ENCODE peak calls at places on chromosomes 7 and 10, in five cellular contexts. One of them, this sample, is unnamed.

GRCh38 chr7:29502133-29502532 is 61.5 kb upstream of the PRR15 start:
- DNase-seq in HuH-7.5: no peak
- DNase-seq in NCI-H748 treated with DMSO at 0.1 percent for 48 hours: no peak
- DNase-seq in T-helper 1 cell: no peak
- DNase-seq in stimulated activated CD4-positive, alpha-beta T cell treated with anti-CD3 and anti-CD28 coated beads, Interleukin-1b, Interleukin-23, amount 100 ng/mL, for 48 hours: no peak
- DNase-seq in this sample: no peak

GRCh38 chr10:61902448-61903183 is 1.1 kb downstream of the ARID5B start:
- DNase-seq in T-helper 1 cell: peak; percentile 17
- DNase-seq in NCI-H748 treated with DMSO at 0.1 percent for 48 hours: peak; percentile 28
- DNase-seq in stimulated activated CD4-positive, alpha-beta T cell treated with anti-CD3 and anti-CD28 coated beads, Interleukin-1b, Interleukin-23, amount 100 ng/mL, for 48 hours: peak; percentile 66
- DNase-seq in HuH-7.5: no peak
- DNase-seq in this sample: peak; percentile 49

GRCh38 chr7:85508642-85509429 is 322.0 kb upstream of the SEMA3D start:
- DNase-seq in NCI-H748 treated with DMSO at 0.1 percent for 48 hours: no peak
- DNase-seq in T-helper 1 cell: no peak
- DNase-seq in stimulated activated CD4-positive, alpha-beta T cell treated with anti-CD3 and anti-CD28 coated beads, Interleukin-1b, Interleukin-23, amount 100 ng/mL, for 48 hours: no peak
- DNase-seq in HuH-7.5: no peak
- DNase-seq in this sample: peak; percentile 75

GRCh38 chr10:92627845-92628480 is 35.0 kb downstream of the KIF11 start:
- DNase-seq in T-helper 1 cell: no peak
- DNase-seq in NCI-H748 treated with DMSO at 0.1 percent for 48 hours: no peak
- DNase-seq in HuH-7.5: no peak
- DNase-seq in stimulated activated CD4-positive, alpha-beta T cell treated with anti-CD3 and anti-CD28 coated beads, Interleukin-1b, Interleukin-23, amount 100 ng/mL, for 48 hours: no peak
- DNase-seq in this sample: peak; percentile 12

GRCh38 chr10:127832456-127832855 is 60.3 kb downstream of the CLRN3 start:
- DNase-seq in stimulated activated CD4-positive, alpha-beta T cell treated with anti-CD3 and anti-CD28 coated beads, Interleukin-1b, Interleukin-23, amount 100 ng/mL, for 48 hours: no peak
- DNase-seq in HuH-7.5: no peak
- DNase-seq in NCI-H748 treated with DMSO at 0.1 percent for 48 hours: no peak
- DNase-seq in T-helper 1 cell: no peak
- DNase-seq in this sample: peak; percentile 21

GRCh38 chr10:35559416-35559815 is 45.7 kb upstream of the GJD4 start:
- DNase-seq in NCI-H748 treated with DMSO at 0.1 percent for 48 hours: no peak
- DNase-seq in T-helper 1 cell: no peak
- DNase-seq in HuH-7.5: no peak
- DNase-seq in stimulated activated CD4-positive, alpha-beta T cell treated with anti-CD3 and anti-CD28 coated beads, Interleukin-1b, Interleukin-23, amount 100 ng/mL, for 48 hours: no peak
- DNase-seq in this sample: no peak

GRCh38 chr10:79431891-79432831 is 13.3 kb downstream of the ZCCHC24 start:
- DNase-seq in T-helper 1 cell: no peak
- DNase-seq in NCI-H748 treated with DMSO at 0.1 percent for 48 hours: no peak
- DNase-seq in stimulated activated CD4-positive, alpha-beta T cell treated with anti-CD3 and anti-CD28 coated beads, Interleukin-1b, Interleukin-23, amount 100 ng/mL, for 48 hours: no peak
- DNase-seq in HuH-7.5: no peak
- DNase-seq in this sample: peak; percentile 61

GRCh38 chr7:5643280-5643679 is 138.2 kb downstream of the RNF216 start:
- DNase-seq in HuH-7.5: no peak
- DNase-seq in stimulated activated CD4-positive, alpha-beta T cell treated with anti-CD3 and anti-CD28 coated beads, Interleukin-1b, Interleukin-23, amount 100 ng/mL, for 48 hours: peak; percentile 12
- DNase-seq in T-helper 1 cell: no peak
- DNase-seq in NCI-H748 treated with DMSO at 0.1 percent for 48 hours: no peak
- DNase-seq in this sample: no peak

GRCh38 chr7:73885975-73886798 is 25.2 kb downstream of the TMEM270 start:
- DNase-seq in T-helper 1 cell: no peak
- DNase-seq in stimulated activated CD4-positive, alpha-beta T cell treated with anti-CD3 and anti-CD28 coated beads, Interleukin-1b, Interleukin-23, amount 100 ng/mL, for 48 hours: no peak
- DNase-seq in HuH-7.5: no peak
- DNase-seq in NCI-H748 treated with DMSO at 0.1 percent for 48 hours: no peak
- DNase-seq in this sample: peak; percentile 85

GRCh38 chr10:74432841-74433594 is 282.0 kb downstream of the ADK start:
- DNase-seq in T-helper 1 cell: no peak
- DNase-seq in NCI-H748 treated with DMSO at 0.1 percent for 48 hours: no peak
- DNase-seq in stimulated activated CD4-positive, alpha-beta T cell treated with anti-CD3 and anti-CD28 coated beads, Interleukin-1b, Interleukin-23, amount 100 ng/mL, for 48 hours: no peak
- DNase-seq in HuH-7.5: no peak
- DNase-seq in this sample: peak; percentile 25

GRCh38 chr10:133459454-133460207 is 5.9 kb downstream of the SCART1 start:
- DNase-seq in NCI-H748 treated with DMSO at 0.1 percent for 48 hours: no peak
- DNase-seq in T-helper 1 cell: no peak
- DNase-seq in HuH-7.5: no peak
- DNase-seq in stimulated activated CD4-positive, alpha-beta T cell treated with anti-CD3 and anti-CD28 coated beads, Interleukin-1b, Interleukin-23, amount 100 ng/mL, for 48 hours: no peak
- DNase-seq in this sample: no peak

GRCh38 chr10:68684413-68684812 is 36.6 kb upstream of the CCAR1 start:
- DNase-seq in stimulated activated CD4-positive, alpha-beta T cell treated with anti-CD3 and anti-CD28 coated beads, Interleukin-1b, Interleukin-23, amount 100 ng/mL, for 48 hours: no peak
- DNase-seq in HuH-7.5: no peak
- DNase-seq in T-helper 1 cell: no peak
- DNase-seq in NCI-H748 treated with DMSO at 0.1 percent for 48 hours: no peak
- DNase-seq in this sample: no peak

GRCh38 chr7:151940048-151940845 is 16.0 kb upstream of the GALNTL5 start:
- DNase-seq in stimulated activated CD4-positive, alpha-beta T cell treated with anti-CD3 and anti-CD28 coated beads, Interleukin-1b, Interleukin-23, amount 100 ng/mL, for 48 hours: no peak
- DNase-seq in HuH-7.5: no peak
- DNase-seq in NCI-H748 treated with DMSO at 0.1 percent for 48 hours: no peak
- DNase-seq in T-helper 1 cell: no peak
- DNase-seq in this sample: no peak

GRCh38 chr7:41084381-41084780 is 618.5 kb downstream of the INHBA start:
- DNase-seq in HuH-7.5: no peak
- DNase-seq in stimulated activated CD4-positive, alpha-beta T cell treated with anti-CD3 and anti-CD28 coated beads, Interleukin-1b, Interleukin-23, amount 100 ng/mL, for 48 hours: no peak
- DNase-seq in T-helper 1 cell: no peak
- DNase-seq in NCI-H748 treated with DMSO at 0.1 percent for 48 hours: no peak
- DNase-seq in this sample: no peak

GRCh38 chr7:101554584-101555268 is 74.4 kb downstream of the MYL10 start:
- DNase-seq in T-helper 1 cell: no peak
- DNase-seq in stimulated activated CD4-positive, alpha-beta T cell treated with anti-CD3 and anti-CD28 coated beads, Interleukin-1b, Interleukin-23, amount 100 ng/mL, for 48 hours: no peak
- DNase-seq in NCI-H748 treated with DMSO at 0.1 percent for 48 hours: no peak
- DNase-seq in HuH-7.5: peak; percentile 8
- DNase-seq in this sample: no peak

GRCh38 chr7:120550494-120551048 is 277.6 kb downstream of the KCND2 start:
- DNase-seq in HuH-7.5: no peak
- DNase-seq in T-helper 1 cell: no peak
- DNase-seq in NCI-H748 treated with DMSO at 0.1 percent for 48 hours: no peak
- DNase-seq in stimulated activated CD4-positive, alpha-beta T cell treated with anti-CD3 and anti-CD28 coated beads, Interleukin-1b, Interleukin-23, amount 100 ng/mL, for 48 hours: no peak
- DNase-seq in this sample: peak; percentile 64

GRCh38 chr7:100642534-100642907 is 1.2 kb upstream of the TFR2 start:
- DNase-seq in HuH-7.5: no peak
- DNase-seq in T-helper 1 cell: no peak
- DNase-seq in NCI-H748 treated with DMSO at 0.1 percent for 48 hours: no peak
- DNase-seq in stimulated activated CD4-positive, alpha-beta T cell treated with anti-CD3 and anti-CD28 coated beads, Interleukin-1b, Interleukin-23, amount 100 ng/mL, for 48 hours: no peak
- DNase-seq in this sample: no peak

GRCh38 chr10:38043516-38043915 is 33.0 kb downstream of the ZNF33A start:
- DNase-seq in T-helper 1 cell: no peak
- DNase-seq in HuH-7.5: no peak
- DNase-seq in NCI-H748 treated with DMSO at 0.1 percent for 48 hours: no peak
- DNase-seq in stimulated activated CD4-positive, alpha-beta T cell treated with anti-CD3 and anti-CD28 coated beads, Interleukin-1b, Interleukin-23, amount 100 ng/mL, for 48 hours: no peak
- DNase-seq in this sample: no peak

GRCh38 chr7:51310131-51310583 is 6.5 kb downstream of the COBL start:
- DNase-seq in stimulated activated CD4-positive, alpha-beta T cell treated with anti-CD3 and anti-CD28 coated beads, Interleukin-1b, Interleukin-23, amount 100 ng/mL, for 48 hours: no peak
- DNase-seq in T-helper 1 cell: no peak
- DNase-seq in HuH-7.5: no peak
- DNase-seq in NCI-H748 treated with DMSO at 0.1 percent for 48 hours: no peak
- DNase-seq in this sample: no peak

GRCh38 chr10:125625586-125625985 is 57.4 kb downstream of the TEX36 start:
- DNase-seq in HuH-7.5: no peak
- DNase-seq in NCI-H748 treated with DMSO at 0.1 percent for 48 hours: no peak
- DNase-seq in stimulated activated CD4-positive, alpha-beta T cell treated with anti-CD3 and anti-CD28 coated beads, Interleukin-1b, Interleukin-23, amount 100 ng/mL, for 48 hours: no peak
- DNase-seq in T-helper 1 cell: no peak
- DNase-seq in this sample: no peak

GRCh38 chr10:97717627-97718026 is 4.1 kb downstream of the MARVELD1 start:
- DNase-seq in stimulated activated CD4-positive, alpha-beta T cell treated with anti-CD3 and anti-CD28 coated beads, Interleukin-1b, Interleukin-23, amount 100 ng/mL, for 48 hours: no peak
- DNase-seq in T-helper 1 cell: no peak
- DNase-seq in HuH-7.5: no peak
- DNase-seq in NCI-H748 treated with DMSO at 0.1 percent for 48 hours: no peak
- DNase-seq in this sample: no peak

GRCh38 chr10:68088744-68089143 is 13.7 kb upstream of the HERC4 start:
- DNase-seq in stimulated activated CD4-positive, alpha-beta T cell treated with anti-CD3 and anti-CD28 coated beads, Interleukin-1b, Interleukin-23, amount 100 ng/mL, for 48 hours: no peak
- DNase-seq in T-helper 1 cell: no peak
- DNase-seq in NCI-H748 treated with DMSO at 0.1 percent for 48 hours: no peak
- DNase-seq in HuH-7.5: no peak
- DNase-seq in this sample: no peak

GRCh38 chr7:18570890-18571478 is 75.4 kb downstream of the HDAC9 start:
- DNase-seq in T-helper 1 cell: no peak
- DNase-seq in stimulated activated CD4-positive, alpha-beta T cell treated with anti-CD3 and anti-CD28 coated beads, Interleukin-1b, Interleukin-23, amount 100 ng/mL, for 48 hours: no peak
- DNase-seq in NCI-H748 treated with DMSO at 0.1 percent for 48 hours: no peak
- DNase-seq in HuH-7.5: no peak
- DNase-seq in this sample: peak; percentile 34

GRCh38 chr10:47256753-47257336 is 43.2 kb upstream of the GDF10 start:
- DNase-seq in NCI-H748 treated with DMSO at 0.1 percent for 48 hours: no peak
- DNase-seq in stimulated activated CD4-positive, alpha-beta T cell treated with anti-CD3 and anti-CD28 coated beads, Interleukin-1b, Interleukin-23, amount 100 ng/mL, for 48 hours: peak; percentile 26
- DNase-seq in T-helper 1 cell: no peak
- DNase-seq in HuH-7.5: no peak
- DNase-seq in this sample: no peak

GRCh38 chr10:71940752-71941151 is 23.4 kb upstream of the CHST3 start:
- DNase-seq in T-helper 1 cell: no peak
- DNase-seq in stimulated activated CD4-positive, alpha-beta T cell treated with anti-CD3 and anti-CD28 coated beads, Interleukin-1b, Interleukin-23, amount 100 ng/mL, for 48 hours: no peak
- DNase-seq in HuH-7.5: no peak
- DNase-seq in NCI-H748 treated with DMSO at 0.1 percent for 48 hours: no peak
- DNase-seq in this sample: no peak

GRCh38 chr7:23058412-23059096 is 44.6 kb upstream of the HYCC1 start:
- DNase-seq in HuH-7.5: no peak
- DNase-seq in T-helper 1 cell: no peak
- DNase-seq in NCI-H748 treated with DMSO at 0.1 percent for 48 hours: no peak
- DNase-seq in stimulated activated CD4-positive, alpha-beta T cell treated with anti-CD3 and anti-CD28 coated beads, Interleukin-1b, Interleukin-23, amount 100 ng/mL, for 48 hours: no peak
- DNase-seq in this sample: peak; percentile 21

GRCh38 chr7:99791021-99791420 is 7.0 kb upstream of the CYP3A4 start:
- DNase-seq in T-helper 1 cell: no peak
- DNase-seq in stimulated activated CD4-positive, alpha-beta T cell treated with anti-CD3 and anti-CD28 coated beads, Interleukin-1b, Interleukin-23, amount 100 ng/mL, for 48 hours: no peak
- DNase-seq in NCI-H748 treated with DMSO at 0.1 percent for 48 hours: no peak
- DNase-seq in HuH-7.5: no peak
- DNase-seq in this sample: no peak

This sample was measured in cardiac muscle cell.